ENCODE peak calls at places on chromosomes 16 and 17, in ten cellular contexts. L is suprapubic skin; D is H7; J is KG1; K is fibroblast of lung; S is germinal center; T is B cell; W is GDM1; F is T-helper 9 cell; H is stimulated activated naive CD4-positive, alpha-beta T cell. M is an unnamed sample.
A peak's percentile ranks its signal among the peaks of the same experiment; 100 is the strongest.

GRCh38 chr17:79171152-79171551 is 96.5 kb downstream of the ENGASE start:
- DNase-seq in L (no peak), D (no peak), J (no peak), K (peak; percentile 21), S (no peak), T (no peak), W (no peak), F (no peak), H (no peak), M (no peak)

GRCh38 chr17:77140878-77141767 is at the start of gene SEC14L1:
- DNase-seq in L (peak; percentile 88), D (peak; percentile 88), J (no peak), K (no peak), S (no peak), T (no peak), W (no peak), F (peak; percentile 23), H (peak; percentile 32), M (peak; percentile 14)

GRCh38 chr16:18983565-18984424 is at the start of gene TMC7:
- DNase-seq in L (peak; percentile 80), D (peak; percentile 94), J (peak; percentile 8), K (peak; percentile 80), S (peak; percentile 25), T (no peak), W (no peak), F (no peak), H (no peak), M (no peak)

GRCh38 chr16:11530171-11530940 is 56.4 kb downstream of the LITAF start:
- DNase-seq in L (no peak), D (no peak), J (no peak), K (no peak), S (no peak), T (no peak), W (no peak), F (no peak), H (no peak), M (no peak)

GRCh38 chr16:65068151-65068740 is 53.6 kb downstream of the CDH11 start:
- DNase-seq in L (no peak), D (peak; percentile 16), J (no peak), K (peak; percentile 81), S (no peak), T (no peak), W (no peak), F (no peak), H (no peak), M (no peak)

GRCh38 chr17:45020354-45021138 is 30.9 kb downstream of the DCAKD start:
- DNase-seq in L (no peak), D (peak; percentile 80), J (no peak), K (peak; percentile 58), S (no peak), T (no peak), W (no peak), F (no peak), H (no peak), M (no peak)

GRCh38 chr16:89256651-89257254 is 39.2 kb downstream of the ZNF778 start:
- DNase-seq in L (no peak), D (peak; percentile 91), J (no peak), K (peak; percentile 52), S (peak; percentile 22), T (peak; percentile 77), W (no peak), F (peak; percentile 64), H (peak; percentile 64), M (peak; percentile 72)

GRCh38 chr17:41390411-41390938 is 6.9 kb downstream of the KRT31 start:
- DNase-seq in L (no peak), D (no peak), J (no peak), K (no peak), S (no peak), T (no peak), W (no peak), F (no peak), H (no peak), M (no peak)

GRCh38 chr16:3611145-3611977 is at the start of gene SLX4:
- DNase-seq in L (peak; percentile 94), D (peak; percentile 100), J (peak; percentile 74), K (peak; percentile 87), S (peak; percentile 99), T (peak; percentile 100), W (peak; percentile 94), F (peak; percentile 86), H (peak; percentile 83), M (peak; percentile 87)

GRCh38 chr17:80485846-80486245 is 9.4 kb upstream of the NPTX1 start:
- DNase-seq in L (no peak), D (no peak), J (no peak), K (no peak), S (peak; percentile 76), T (peak; percentile 62), W (no peak), F (no peak), H (no peak), M (no peak)

GRCh38 chr17:1649116-1649843 is 386 bp downstream of the RILP start:
- DNase-seq in L (peak; percentile 96), D (peak; percentile 99), J (peak; percentile 20), K (peak; percentile 87), S (no peak), T (peak; percentile 90), W (peak; percentile 74), F (peak; percentile 65), H (peak; percentile 89), M (peak; percentile 66)